ENCODE peak calls at places on chromosomes 1 and 21, in six cellular contexts. M is H9, Z is neuronal stem cell, U is IMR-90, I is mesenchymal stem cell, X is H1. N is an unnamed sample.

GRCh38 chr1:192170196-192170984 is 12.1 kb downstream of the RGS18 start:
- DNase-seq in M (no peak), Z (no peak), U (peak; percentile 12), I (peak; percentile 26), X (no peak), N (no peak)

GRCh38 chr1:27992271-27992670 is 32.5 kb downstream of the XKR8 start:
- DNase-seq in M (no peak), Z (no peak), U (no peak), I (no peak), X (no peak), N (no peak)

GRCh38 chr1:110165761-110166231 is 15.5 kb downstream of the SLC6A17 start:
- DNase-seq in M (no peak), Z (no peak), U (no peak), I (no peak), X (no peak), N (no peak)

GRCh38 chr21:16022121-16022520 is 292.3 kb downstream of the USP25 start:
- DNase-seq in M (no peak), Z (no peak), U (no peak), I (no peak), X (no peak), N (no peak)

GRCh38 chr1:228647523-228648444 is 87.5 kb upstream of the RHOU start:
- DNase-seq in M (peak; percentile 86), Z (peak; percentile 52), U (no peak), I (peak; percentile 67), X (peak; percentile 78), N (peak; percentile 82)

GRCh38 chr1:22930235-22930912 is 42.3 kb downstream of the LACTBL1 start:
- DNase-seq in M (peak; percentile 84), Z (peak; percentile 75), U (peak; percentile 17), I (peak; percentile 51), X (peak; percentile 95), N (peak; percentile 67)

GRCh38 chr21:45359451-45360217 is 45.3 kb upstream of the COL18A1 start:
- DNase-seq in M (no peak), Z (peak; percentile 59), U (no peak), I (no peak), X (no peak), N (no peak)

GRCh38 chr21:32426592-32427051 is 14.1 kb downstream of the EVA1C start:
- DNase-seq in M (no peak), Z (no peak), U (peak; percentile 43), I (no peak), X (no peak), N (peak; percentile 26)

GRCh38 chr1:24437631-24438396 is 22.2 kb downstream of the NIPAL3 start:
- DNase-seq in M (peak; percentile 40), Z (no peak), U (peak; percentile 31), I (no peak), X (no peak), N (no peak)

GRCh38 chr1:156579472-156579871 is at the start of gene TTC24:
- DNase-seq in M (no peak), Z (no peak), U (no peak), I (no peak), X (no peak), N (no peak)

GRCh38 chr1:145806408-145806807 is 17.5 kb downstream of the RNF115 start:
- DNase-seq in M (no peak), Z (no peak), U (no peak), I (no peak), X (no peak), N (no peak)

GRCh38 chr1:10575616-10576015 is 100.9 kb downstream of the PEX14 start:
- DNase-seq in M (no peak), Z (no peak), U (peak; percentile 79), I (peak; percentile 31), X (no peak), N (peak; percentile 67)

GRCh38 chr1:155008015-155008941 is 5.7 kb downstream of the ZBTB7B start:
- DNase-seq in M (no peak), Z (no peak), U (no peak), I (no peak), X (no peak), N (no peak)

GRCh38 chr1:115642168-115643072 is 650 bp downstream of the VANGL1 start:
- DNase-seq in M (peak; percentile 44), Z (peak; percentile 20), U (peak; percentile 20), I (peak; percentile 56), X (peak; percentile 69), N (peak; percentile 74)

GRCh38 chr1:100037665-100038400 is 68.0 kb downstream of the SLC35A3 start:
- DNase-seq in M (peak; percentile 77), Z (peak; percentile 78), U (peak; percentile 83), I (peak; percentile 89), X (peak; percentile 87), N (peak; percentile 91)

GRCh38 chr21:41932576-41933258 is 21.1 kb downstream of the C2CD2 start:
- DNase-seq in M (no peak), Z (no peak), U (peak; percentile 56), I (peak; percentile 82), X (no peak), N (peak; percentile 50)

GRCh38 chr1:241063281-241063680 is 293.7 kb downstream of the RGS7 start:
- DNase-seq in M (no peak), Z (no peak), U (no peak), I (no peak), X (no peak), N (no peak)

GRCh38 chr1:174788981-174789380 is 210.8 kb upstream of the CACYBP start:
- DNase-seq in M (no peak), Z (no peak), U (peak; percentile 87), I (peak; percentile 63), X (no peak), N (no peak)
- H4K91ac ChIP-seq in M (no peak overlapping the region), Z (no peak overlapping the region), U (no peak overlapping the region), I (no peak overlapping the region), X (no peak overlapping the region), N (no peak overlapping the region)

GRCh38 chr1:17438977-17439249 is 564 bp downstream of the RCC2 start:
- DNase-seq in M (no peak), Z (no peak), U (no peak), I (no peak), X (no peak), N (no peak)
- H3K4ac ChIP-seq in M (peak overlapping the region; percentile 70), Z (peak overlapping the region; percentile 29), U (peak overlapping the region; percentile 70), I (no peak overlapping the region), X (no peak overlapping the region), N (peak overlapping the region; percentile 85)

GRCh38 chr1:111256988-111257658 is 29.6 kb downstream of the CHI3L2 start:
- DNase-seq in M (no peak), Z (no peak), U (no peak), I (no peak), X (no peak), N (no peak)

GRCh38 chr1:111249960-111250359 is 22.4 kb downstream of the CHI3L2 start:
- DNase-seq in M (no peak), Z (no peak), U (no peak), I (no peak), X (no peak), N (no peak)

GRCh38 chr1:111251570-111251969 is 24.1 kb downstream of the CHI3L2 start:
- DNase-seq in M (no peak), Z (no peak), U (no peak), I (no peak), X (no peak), N (no peak)

GRCh38 chr1:111252786-111253185 is 25.3 kb downstream of the CHI3L2 start:
- DNase-seq in M (no peak), Z (no peak), U (no peak), I (no peak), X (no peak), N (no peak)

DNA sequence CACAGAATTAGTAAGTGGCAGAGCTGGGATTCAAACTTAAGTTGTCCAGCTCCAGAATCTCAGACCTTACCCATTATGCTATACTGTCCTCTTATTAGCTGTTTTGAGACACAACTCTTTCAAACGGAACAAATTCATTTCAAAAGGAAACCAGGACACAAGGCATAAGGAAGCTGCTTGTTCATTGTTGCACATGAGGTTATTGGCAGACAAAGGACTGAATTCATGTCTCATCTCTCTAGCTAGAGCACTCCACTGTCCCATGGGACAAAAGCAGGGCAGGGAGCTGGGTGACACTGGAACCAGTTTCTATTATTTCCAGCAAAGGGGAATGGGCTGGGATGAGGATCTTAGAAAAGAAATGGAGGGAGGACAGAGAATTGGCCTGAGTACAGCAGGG is 26.4 kb downstream of the CHI3L2 start:
- DNase-seq in M (no peak), Z (no peak), U (no peak), I (no peak), X (no peak), N (no peak)
- H4K91ac ChIP-seq in M (no peak overlapping the region), Z (no peak overlapping the region), U (no peak overlapping the region), I (no peak overlapping the region), X (no peak overlapping the region), N (no peak overlapping the region)

DNA sequence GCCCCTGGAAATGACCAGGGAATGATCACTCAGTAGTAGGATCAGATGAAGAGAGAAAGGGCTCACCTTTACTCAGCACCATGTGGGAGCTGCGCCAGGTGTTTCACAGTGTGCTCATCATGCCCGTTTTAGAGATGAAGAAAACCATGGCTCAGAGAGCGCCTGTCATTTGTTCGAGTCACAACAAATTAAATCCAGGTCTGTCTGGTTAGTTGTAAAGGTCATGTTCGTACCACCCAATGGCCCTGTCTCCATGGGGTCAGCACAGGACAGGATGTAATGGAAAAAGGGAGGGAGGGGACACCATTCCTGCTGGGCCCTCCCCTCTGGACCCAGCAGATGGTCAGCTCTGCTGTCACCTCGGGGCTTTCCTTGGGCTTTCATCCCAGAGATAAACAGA is 15.2 kb downstream of the KIRREL1 start:
- DNase-seq in M (no peak), Z (no peak), U (no peak), I (peak; percentile 36), X (no peak), N (no peak)
- H3K4ac ChIP-seq in M (no peak overlapping the region), Z (no peak overlapping the region), U (peak overlapping the region; percentile 99), I (peak overlapping the region; percentile 88), X (no peak overlapping the region), N (peak overlapping the region; percentile 25)

DNA sequence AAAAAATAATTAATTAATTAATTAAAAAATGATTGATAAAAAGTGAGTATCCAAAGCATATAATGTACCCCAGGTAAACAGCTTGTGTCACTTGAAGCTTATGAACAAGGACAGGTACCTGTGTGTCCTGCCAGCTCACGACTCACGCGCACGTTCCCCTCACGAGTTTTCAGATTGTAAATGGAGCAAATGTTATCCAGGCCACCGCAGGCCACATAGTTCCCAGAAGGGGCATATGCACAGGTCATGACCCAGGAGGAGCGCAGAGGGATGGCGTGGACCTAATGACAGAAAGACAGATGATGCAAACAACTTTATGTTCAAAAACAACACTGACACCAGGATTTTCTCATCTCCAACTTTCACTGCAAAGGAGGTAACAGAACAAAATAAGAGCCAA is 26.0 kb upstream of the NADK start:
- DNase-seq in M (no peak), Z (no peak), U (no peak), I (no peak), X (no peak), N (no peak)
- H4K91ac ChIP-seq in M (no peak overlapping the region), Z (no peak overlapping the region), U (no peak overlapping the region), I (no peak overlapping the region), X (no peak overlapping the region), N (no peak overlapping the region)